ENCODE peak calls at places on chromosomes 5 and 9, in ten cellular contexts. One of them, this sample, is unnamed.

GRCh38 chr5:167934561-167934971 is 356.9 kb upstream of the WWC1 start:
- DNase-seq in AG04450: no peak
- DNase-seq in neuronal stem cell: no peak
- DNase-seq in WERI-Rb-1: no peak
- DNase-seq in foreskin fibroblast: peak; percentile 4
- DNase-seq in NT2/D1: no peak
- DNase-seq in GM06990: no peak
- DNase-seq in kidney epithelial cell: no peak
- DNase-seq in cardiac muscle cell: peak; percentile 64
- DNase-seq in brain microvascular endothelial cell: no peak
- DNase-seq in this sample: peak; percentile 49

GRCh38 chr5:58182287-58182841 is 277.5 kb downstream of the PLK2 start:
- DNase-seq in AG04450: no peak
- DNase-seq in neuronal stem cell: no peak
- DNase-seq in WERI-Rb-1: no peak
- DNase-seq in foreskin fibroblast: no peak
- DNase-seq in NT2/D1: no peak
- DNase-seq in GM06990: no peak
- DNase-seq in kidney epithelial cell: no peak
- DNase-seq in cardiac muscle cell: peak; percentile 4
- DNase-seq in brain microvascular endothelial cell: no peak
- DNase-seq in this sample: no peak

GRCh38 chr5:117160361-117160760 is 585.7 kb upstream of the SEMA6A start:
- DNase-seq in AG04450: no peak
- DNase-seq in neuronal stem cell: no peak
- DNase-seq in WERI-Rb-1: no peak
- DNase-seq in foreskin fibroblast: no peak
- DNase-seq in NT2/D1: no peak
- DNase-seq in GM06990: no peak
- DNase-seq in kidney epithelial cell: no peak
- DNase-seq in cardiac muscle cell: no peak
- DNase-seq in brain microvascular endothelial cell: no peak
- DNase-seq in this sample: no peak

GRCh38 chr5:140357731-140358093 is 2.3 kb upstream of the SLC4A9 start:
- DNase-seq in AG04450: peak; percentile 76
- DNase-seq in neuronal stem cell: peak; percentile 78
- DNase-seq in WERI-Rb-1: peak; percentile 84
- DNase-seq in foreskin fibroblast: peak; percentile 78
- DNase-seq in NT2/D1: peak; percentile 68
- DNase-seq in GM06990: peak; percentile 77
- DNase-seq in kidney epithelial cell: peak; percentile 43
- DNase-seq in cardiac muscle cell: peak; percentile 89
- DNase-seq in brain microvascular endothelial cell: peak; percentile 89
- DNase-seq in this sample: no peak

GRCh38 chr9:16521868-16522381 is 348.5 kb downstream of the BNC2 start:
- DNase-seq in AG04450: no peak
- DNase-seq in neuronal stem cell: no peak
- DNase-seq in WERI-Rb-1: no peak
- DNase-seq in foreskin fibroblast: peak; percentile 91
- DNase-seq in NT2/D1: no peak
- DNase-seq in GM06990: no peak
- DNase-seq in kidney epithelial cell: peak; percentile 51
- DNase-seq in cardiac muscle cell: no peak
- DNase-seq in brain microvascular endothelial cell: peak; percentile 40
- DNase-seq in this sample: peak; percentile 60

GRCh38 chr5:62284946-62285891 is 20.8 kb upstream of the KIF2A start:
- DNase-seq in AG04450: no peak
- DNase-seq in neuronal stem cell: no peak
- DNase-seq in WERI-Rb-1: no peak
- DNase-seq in foreskin fibroblast: no peak
- DNase-seq in NT2/D1: no peak
- DNase-seq in GM06990: peak; percentile 49
- DNase-seq in kidney epithelial cell: no peak
- DNase-seq in cardiac muscle cell: no peak
- DNase-seq in brain microvascular endothelial cell: no peak
- DNase-seq in this sample: no peak

GRCh38 chr5:35557199-35557598 is 60.5 kb upstream of the SPEF2 start:
- DNase-seq in AG04450: no peak
- DNase-seq in neuronal stem cell: no peak
- DNase-seq in WERI-Rb-1: no peak
- DNase-seq in foreskin fibroblast: no peak
- DNase-seq in NT2/D1: no peak
- DNase-seq in GM06990: no peak
- DNase-seq in kidney epithelial cell: no peak
- DNase-seq in cardiac muscle cell: no peak
- DNase-seq in brain microvascular endothelial cell: no peak
- DNase-seq in this sample: no peak

GRCh38 chr9:83708515-83709158 is 879 bp upstream of the UBQLN1 start:
- DNase-seq in AG04450: no peak
- DNase-seq in neuronal stem cell: no peak
- DNase-seq in WERI-Rb-1: peak; percentile 74
- DNase-seq in foreskin fibroblast: peak; percentile 25
- DNase-seq in NT2/D1: peak; percentile 23
- DNase-seq in GM06990: no peak
- DNase-seq in kidney epithelial cell: no peak
- DNase-seq in cardiac muscle cell: peak; percentile 50
- DNase-seq in brain microvascular endothelial cell: peak; percentile 45
- DNase-seq in this sample: peak; percentile 19

GRCh38 chr5:170636836-170637477 is 133.1 kb downstream of the KCNIP1 start:
- DNase-seq in AG04450: no peak
- DNase-seq in neuronal stem cell: no peak
- DNase-seq in WERI-Rb-1: no peak
- DNase-seq in foreskin fibroblast: no peak
- DNase-seq in NT2/D1: no peak
- DNase-seq in GM06990: no peak
- DNase-seq in kidney epithelial cell: no peak
- DNase-seq in cardiac muscle cell: no peak
- DNase-seq in brain microvascular endothelial cell: no peak
- DNase-seq in this sample: no peak

GRCh38 chr5:33969572-33970452 is 14.7 kb downstream of the SLC45A2 start:
- DNase-seq in AG04450: peak; percentile 43
- DNase-seq in neuronal stem cell: peak; percentile 36
- DNase-seq in WERI-Rb-1: peak; percentile 13
- DNase-seq in foreskin fibroblast: peak; percentile 50
- DNase-seq in NT2/D1: no peak
- DNase-seq in GM06990: peak; percentile 40
- DNase-seq in kidney epithelial cell: peak; percentile 19
- DNase-seq in cardiac muscle cell: peak; percentile 66
- DNase-seq in brain microvascular endothelial cell: peak; percentile 49
- DNase-seq in this sample: peak; percentile 42

GRCh38 chr9:122201641-122202040 is 27.1 kb downstream of the LHX6 start:
- DNase-seq in AG04450: peak; percentile 13
- DNase-seq in neuronal stem cell: no peak
- DNase-seq in WERI-Rb-1: no peak
- DNase-seq in foreskin fibroblast: peak; percentile 34
- DNase-seq in NT2/D1: no peak
- DNase-seq in GM06990: no peak
- DNase-seq in kidney epithelial cell: no peak
- DNase-seq in cardiac muscle cell: no peak
- DNase-seq in brain microvascular endothelial cell: peak; percentile 56
- DNase-seq in this sample: peak; percentile 39

DNA sequence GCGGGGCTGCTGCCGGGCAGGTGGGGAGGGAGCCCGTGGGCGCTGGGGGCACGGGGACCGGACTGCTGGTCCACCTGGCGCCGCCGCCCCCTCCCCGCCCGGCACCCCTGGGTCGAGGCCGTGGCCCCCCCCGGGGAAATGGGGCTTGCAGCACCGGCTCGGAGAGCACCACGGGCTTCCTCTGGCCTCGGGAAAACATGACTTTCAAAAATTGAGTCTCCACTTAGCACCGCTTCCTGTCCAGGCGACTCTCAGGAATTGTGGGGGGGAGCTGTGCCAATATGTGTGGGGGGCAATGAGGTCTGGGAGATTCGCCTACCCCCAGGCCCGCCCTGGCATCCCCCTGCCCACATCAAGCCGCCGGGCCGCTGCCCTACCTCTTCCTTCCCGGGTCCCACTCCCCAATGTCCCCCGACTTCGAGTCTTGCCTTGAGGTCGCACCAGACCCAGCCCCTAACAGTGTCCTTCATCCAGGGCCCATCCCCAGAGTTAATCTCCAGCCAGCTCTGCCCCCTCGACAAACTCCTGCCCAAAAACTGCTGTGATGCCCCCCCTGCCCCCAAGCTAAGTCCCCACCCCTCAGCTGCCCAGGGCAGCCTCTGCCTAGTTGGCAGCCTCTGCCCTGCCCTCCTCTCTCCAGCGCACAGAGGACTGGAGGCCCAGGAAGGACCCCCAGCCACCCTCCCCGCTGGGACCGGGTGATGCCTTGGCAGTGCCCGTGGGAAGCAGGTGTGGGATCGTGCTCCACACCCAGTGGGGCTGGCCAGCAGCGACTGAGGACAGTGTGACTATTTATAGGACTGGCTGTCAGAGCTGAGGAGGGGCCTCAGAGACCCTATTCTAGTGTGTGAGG is 3.9 kb downstream of the EGFL7 start:
- DNase-seq in AG04450: no peak
- DNase-seq in neuronal stem cell: no peak
- DNase-seq in WERI-Rb-1: no peak
- DNase-seq in foreskin fibroblast: no peak
- DNase-seq in NT2/D1: no peak
- DNase-seq in GM06990: no peak
- DNase-seq in kidney epithelial cell: no peak
- DNase-seq in cardiac muscle cell: peak; percentile 59
- DNase-seq in brain microvascular endothelial cell: no peak
- DNase-seq in this sample: no peak
- H3K4me3 ChIP-seq in AG04450: peak overlapping the region; percentile 35
- H3K4me3 ChIP-seq in neuronal stem cell: peak overlapping the region; percentile 85
- H3K4me3 ChIP-seq in WERI-Rb-1: peak overlapping the region; percentile 31
- H3K4me3 ChIP-seq in foreskin fibroblast: no peak overlapping the region
- H3K4me3 ChIP-seq in NT2/D1: peak overlapping the region; percentile 51
- H3K4me3 ChIP-seq in GM06990: no peak overlapping the region
- H3K4me3 ChIP-seq in kidney epithelial cell: peak overlapping the region; percentile 32
- H3K4me3 ChIP-seq in cardiac muscle cell: peak overlapping the region; percentile 33
- H3K4me3 ChIP-seq in brain microvascular endothelial cell: no peak overlapping the region
- H3K4me3 ChIP-seq in this sample: peak overlapping the region; percentile 31

GRCh38 chr9:92723801-92724323 is 40.8 kb downstream of the BICD2 start:
- DNase-seq in AG04450: no peak
- DNase-seq in neuronal stem cell: no peak
- DNase-seq in WERI-Rb-1: no peak
- DNase-seq in foreskin fibroblast: no peak
- DNase-seq in NT2/D1: no peak
- DNase-seq in GM06990: no peak
- DNase-seq in kidney epithelial cell: no peak
- DNase-seq in cardiac muscle cell: no peak
- DNase-seq in brain microvascular endothelial cell: no peak
- DNase-seq in this sample: no peak
- H3K4me3 ChIP-seq in AG04450: no peak overlapping the region
- H3K4me3 ChIP-seq in neuronal stem cell: no peak overlapping the region
- H3K4me3 ChIP-seq in WERI-Rb-1: no peak overlapping the region
- H3K4me3 ChIP-seq in foreskin fibroblast: no peak overlapping the region
- H3K4me3 ChIP-seq in NT2/D1: no peak overlapping the region
- H3K4me3 ChIP-seq in GM06990: no peak overlapping the region
- H3K4me3 ChIP-seq in kidney epithelial cell: no peak overlapping the region
- H3K4me3 ChIP-seq in cardiac muscle cell: no peak overlapping the region
- H3K4me3 ChIP-seq in brain microvascular endothelial cell: no peak overlapping the region
- H3K4me3 ChIP-seq in this sample: no peak overlapping the region

GRCh38 chr5:178453224-178453623 is 137.0 kb downstream of the COL23A1 start:
- DNase-seq in AG04450: no peak
- DNase-seq in neuronal stem cell: no peak
- DNase-seq in WERI-Rb-1: no peak
- DNase-seq in foreskin fibroblast: no peak
- DNase-seq in NT2/D1: no peak
- DNase-seq in GM06990: no peak
- DNase-seq in kidney epithelial cell: peak; percentile 75
- DNase-seq in cardiac muscle cell: no peak
- DNase-seq in brain microvascular endothelial cell: peak; percentile 38
- DNase-seq in this sample: no peak
- H3K4me3 ChIP-seq in AG04450: no peak overlapping the region
- H3K4me3 ChIP-seq in neuronal stem cell: no peak overlapping the region
- H3K4me3 ChIP-seq in WERI-Rb-1: no peak overlapping the region
- H3K4me3 ChIP-seq in foreskin fibroblast: no peak overlapping the region
- H3K4me3 ChIP-seq in NT2/D1: no peak overlapping the region
- H3K4me3 ChIP-seq in GM06990: no peak overlapping the region
- H3K4me3 ChIP-seq in kidney epithelial cell: no peak overlapping the region
- H3K4me3 ChIP-seq in cardiac muscle cell: no peak overlapping the region
- H3K4me3 ChIP-seq in brain microvascular endothelial cell: no peak overlapping the region
- H3K4me3 ChIP-seq in this sample: no peak overlapping the region

GRCh38 chr5:132491368-132492364 is 1.1 kb upstream of the IRF1 start:
- DNase-seq in AG04450: no peak
- DNase-seq in neuronal stem cell: no peak
- DNase-seq in WERI-Rb-1: no peak
- DNase-seq in foreskin fibroblast: no peak
- DNase-seq in NT2/D1: no peak
- DNase-seq in GM06990: no peak
- DNase-seq in kidney epithelial cell: no peak
- DNase-seq in cardiac muscle cell: no peak
- DNase-seq in brain microvascular endothelial cell: no peak
- DNase-seq in this sample: no peak
- H3K4me3 ChIP-seq in AG04450: peak overlapping the region; percentile 57
- H3K4me3 ChIP-seq in neuronal stem cell: peak overlapping the region; percentile 78
- H3K4me3 ChIP-seq in WERI-Rb-1: peak overlapping the region; percentile 74
- H3K4me3 ChIP-seq in foreskin fibroblast: peak overlapping the region; percentile 53
- H3K4me3 ChIP-seq in NT2/D1: peak overlapping the region; percentile 51
- H3K4me3 ChIP-seq in GM06990: peak overlapping the region; percentile 72
- H3K4me3 ChIP-seq in kidney epithelial cell: peak overlapping the region; percentile 44
- H3K4me3 ChIP-seq in cardiac muscle cell: peak overlapping the region; percentile 68
- H3K4me3 ChIP-seq in brain microvascular endothelial cell: peak overlapping the region; percentile 53
- H3K4me3 ChIP-seq in this sample: peak overlapping the region; percentile 88

DNA sequence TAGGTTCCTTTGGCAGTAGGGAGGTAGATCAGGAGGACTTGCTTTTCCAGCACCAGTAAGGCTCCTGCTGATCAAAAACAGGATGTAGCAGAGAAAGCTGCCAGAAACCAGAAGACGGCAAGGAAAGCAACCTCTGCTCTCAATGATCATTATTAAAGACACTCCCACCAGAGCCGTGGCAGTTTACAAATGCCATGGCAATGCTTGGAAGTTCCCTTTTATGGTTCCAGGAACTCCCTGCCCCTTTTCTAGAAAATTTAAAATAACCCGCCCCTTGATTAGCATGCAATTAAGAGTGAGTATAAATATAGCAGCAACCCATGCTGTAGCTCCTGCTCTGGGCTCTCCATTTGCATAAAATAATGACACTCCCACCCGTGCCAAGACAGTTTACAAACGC is 16.1 kb downstream of the EQTN start:
- DNase-seq in AG04450: no peak
- DNase-seq in neuronal stem cell: no peak
- DNase-seq in WERI-Rb-1: no peak
- DNase-seq in foreskin fibroblast: no peak
- DNase-seq in NT2/D1: no peak
- DNase-seq in GM06990: no peak
- DNase-seq in kidney epithelial cell: no peak
- DNase-seq in cardiac muscle cell: no peak
- DNase-seq in brain microvascular endothelial cell: no peak
- DNase-seq in this sample: no peak
- H3K4me3 ChIP-seq in AG04450: no peak overlapping the region
- H3K4me3 ChIP-seq in neuronal stem cell: no peak overlapping the region
- H3K4me3 ChIP-seq in WERI-Rb-1: no peak overlapping the region
- H3K4me3 ChIP-seq in foreskin fibroblast: no peak overlapping the region
- H3K4me3 ChIP-seq in NT2/D1: no peak overlapping the region
- H3K4me3 ChIP-seq in GM06990: no peak overlapping the region
- H3K4me3 ChIP-seq in kidney epithelial cell: no peak overlapping the region
- H3K4me3 ChIP-seq in cardiac muscle cell: no peak overlapping the region
- H3K4me3 ChIP-seq in brain microvascular endothelial cell: no peak overlapping the region
- H3K4me3 ChIP-seq in this sample: no peak overlapping the region